ENCODE peak calls at places on chromosomes 4 and X, in seven cellular contexts. T is tibial artery, J is NT2/D1, B is cardiac muscle cell, Y is neural progenitor cell, H is mesenchymal stem cell, I is stomach. G is an unnamed sample. For H3K4me1, the result is how much of the 10 kb centered on the place peaks cover.

GRCh38 chrX:16445166-16445752 is 204.7 kb upstream of the S100G start:
- DNase-seq in B (peak), J (peak), T (no peak), H (peak), Y (peak), I (peak), G (no peak)

GRCh38 chr4:135365065-135365464 is 1163.5 kb upstream of the PABPC4L start:
- DNase-seq in I (no peak), Y (no peak), T (no peak), B (peak), H (peak), J (no peak), G (no peak)

GRCh38 chr4:6121941-6122340 is 78.4 kb downstream of the JAKMIP1 start:
- DNase-seq in J (no peak), Y (no peak), H (no peak), I (peak), T (peak), B (no peak), G (no peak)

GRCh38 chr4:34861661-34862060 is 1382.7 kb downstream of the ARAP2 start:
- DNase-seq in I (no peak), Y (no peak), T (no peak), H (peak), J (no peak), B (peak), G (no peak)

GRCh38 chr4:94577136-94577535 is 125.4 kb downstream of the PDLIM5 start:
- DNase-seq in H (peak), J (peak), T (peak), Y (peak), I (no peak), B (peak), G (peak)

GRCh38 chr4:37664696-37665095 is 21.5 kb downstream of the RELL1 start:
- DNase-seq in J (no peak), T (no peak), Y (no peak), H (peak), B (no peak), I (no peak), G (no peak)

GRCh38 chr4:83686166-83686565 is 150.3 kb downstream of the GPAT3 start:
- DNase-seq in H (peak), J (no peak), B (no peak), I (no peak), Y (no peak), T (no peak), G (no peak)

GRCh38 chrX:8897259-8897658 is 96.1 kb upstream of the FAM9A start:
- DNase-seq in I (no peak), H (no peak), Y (no peak), B (no peak), J (no peak), T (no peak), G (no peak)

GRCh38 chrX:94265323-94265722 is 591.3 kb downstream of the FAM133A start:
- DNase-seq in I (no peak), H (no peak), B (no peak), T (no peak), Y (no peak), J (no peak), G (no peak)

GRCh38 chrX:146602246-146602645 is 207.3 kb upstream of the CXorf51B start:
- DNase-seq in H (no peak), Y (no peak), T (no peak), B (no peak), J (no peak), I (no peak), G (no peak)

GRCh38 chr4:110196871-110197420 is 1.5 kb downstream of the ELOVL6 start:
- DNase-seq in H (no peak), B (peak), T (peak), Y (peak), I (peak), J (no peak), G (no peak)

GRCh38 chr4:168507178-168507577 is 10.3 kb downstream of the PALLD start:
- DNase-seq in T (no peak), B (no peak), J (no peak), Y (no peak), H (no peak), I (peak), G (no peak)

GRCh38 chr4:15002659-15003440 is 569 bp downstream of the CPEB2 start:
- DNase-seq in Y (peak), B (peak), T (peak), J (no peak), H (peak), I (peak), G (peak)

GRCh38 chr4:56099378-56099786 is 150.6 kb downstream of the CEP135 start:
- DNase-seq in T (no peak), B (peak), J (no peak), H (no peak), I (no peak), Y (no peak), G (no peak)

GRCh38 chrX:142593470-142593869 is 388.4 kb upstream of the MAGEC2 start:
- DNase-seq in Y (no peak), T (no peak), B (no peak), J (no peak), H (no peak), I (no peak), G (no peak)

GRCh38 chr4:106679063-106679462 is 310.5 kb upstream of the GIMD1 start:
- DNase-seq in T (no peak), I (no peak), H (no peak), Y (no peak), B (no peak), J (no peak), G (no peak)

GRCh38 chr4:71293705-71294104 is 45.1 kb upstream of the SLC4A4 start:
- DNase-seq in T (no peak), H (no peak), J (no peak), I (no peak), B (peak), Y (no peak), G (no peak)

DNA sequence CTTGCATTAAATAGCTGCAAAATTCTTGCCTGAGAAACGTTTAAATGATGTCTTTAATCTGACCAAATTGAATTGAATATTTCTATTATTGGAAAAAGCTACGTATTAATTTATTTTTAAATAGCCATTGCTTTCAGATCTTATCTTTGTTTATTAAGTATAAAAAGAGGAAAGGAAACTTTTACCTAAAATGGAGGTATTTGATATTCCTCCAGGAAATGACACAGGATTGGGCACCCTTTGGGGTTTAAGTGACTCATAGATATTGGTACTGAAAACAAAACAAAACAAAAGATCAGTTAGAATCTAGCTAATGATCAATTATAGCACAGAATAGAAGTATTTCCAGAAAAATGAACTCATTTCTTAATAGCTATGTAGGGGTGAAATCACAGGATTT is 34.1 kb downstream of the PLS3 start:
- DNase-seq in H (no peak), T (no peak), B (no peak), J (no peak), Y (no peak), I (no peak), G (no peak)
- H3K4me1 ChIP-seq in H (under half), T (half or more), B (under half), J (under half), Y (under half), I (under half), G (half or more)

GRCh38 chr4:21386166-21386780 is 562.3 kb downstream of the KCNIP4 start:
- DNase-seq in B (no peak), H (no peak), T (no peak), Y (no peak), I (no peak), J (no peak), G (no peak)
- H3K4me1 ChIP-seq in B (under half), H (under half), T (under half), Y (under half), I (under half), J (under half), G (under half)

GRCh38 chr4:32022071-32022470 is 1301.9 kb downstream of the PCDH7 start:
- DNase-seq in B (peak), J (no peak), T (no peak), Y (no peak), I (no peak), H (no peak), G (no peak)
- H3K4me1 ChIP-seq in B (under half), J (under half), T (under half), Y (under half), I (under half), H (under half), G (under half)

GRCh38 chr4:140740422-140740821 is 15.8 kb downstream of the TBC1D9 start:
- DNase-seq in B (no peak), H (peak), J (no peak), T (no peak), Y (no peak), I (no peak), G (no peak)
- H3K4me1 ChIP-seq in B (under half), H (under half), J (under half), T (under half), Y (under half), I (under half), G (half or more)

GRCh38 chr4:145486603-145487002 is 5.0 kb downstream of the SMAD1 start:
- DNase-seq in H (no peak), Y (no peak), J (no peak), I (no peak), B (no peak), T (no peak), G (no peak)
- H3K4me1 ChIP-seq in H (under half), Y (under half), J (under half), I (half or more), B (under half), T (under half), G (half or more)

DNA sequence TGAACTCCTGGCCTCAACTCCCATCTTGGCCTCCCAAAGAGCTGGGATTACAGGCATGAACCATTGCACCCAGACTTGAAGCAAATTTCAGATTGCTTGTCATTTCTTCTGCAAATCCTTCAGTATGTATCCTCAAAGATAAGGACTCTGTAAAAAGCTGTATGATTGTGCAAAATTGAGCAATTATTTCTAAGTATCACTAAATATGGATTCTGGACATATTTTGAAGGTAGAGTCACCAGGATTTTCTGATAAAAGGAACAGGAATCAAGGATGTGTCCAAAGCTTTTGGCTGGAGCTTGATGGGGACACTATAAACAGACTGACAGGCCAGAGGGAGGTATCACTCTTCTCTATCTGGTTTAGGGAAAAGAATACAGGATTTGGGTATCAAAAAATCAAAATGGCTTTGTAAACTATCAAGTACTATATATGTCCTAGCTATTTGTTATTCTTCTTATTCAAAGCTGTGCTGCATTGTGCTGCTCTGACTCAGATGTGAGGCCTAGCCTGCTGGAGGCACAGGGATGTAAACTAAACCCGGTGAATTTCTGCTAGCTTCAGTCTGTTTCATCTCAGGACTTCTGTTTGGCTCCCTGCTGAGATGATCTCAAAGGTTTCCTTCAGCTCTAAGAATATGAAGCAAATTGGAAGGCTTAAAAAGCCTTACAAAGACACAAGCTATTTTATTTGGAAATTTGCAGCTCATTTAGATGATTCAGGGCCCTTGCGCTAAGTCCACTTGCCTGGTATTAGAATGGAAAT is 8.3 kb downstream of the RPS4X start:
- DNase-seq in J (no peak), B (peak), H (peak), T (no peak), I (no peak), Y (no peak), G (no peak)
- H3K4me1 ChIP-seq in J (under half), B (under half), H (under half), T (under half), I (under half), Y (under half), G (under half)

G was measured in left ventricle myocardium inferior.